ENCODE peak calls at places on chromosomes 7 and 10, in six cellular contexts. J is neuronal stem cell, H is upper lobe of right lung, Z is lower lobe of right lung, S is tibial artery, A is spleen. U is an unnamed sample. For H3K4me1, the result is how much of the 10 kb centered on the place peaks cover.

GRCh38 chr10:80195046-80195574 is 10.2 kb downstream of the ANXA11 start:
- DNase-seq in J (no peak), S (no peak), A (no peak), Z (no peak), H (no peak), U (no peak)

GRCh38 chr10:76070861-76071260 is 639.4 kb downstream of the LRMDA start:
- DNase-seq in S (no peak), J (no peak), A (no peak), Z (no peak), H (no peak), U (no peak)

GRCh38 chr7:15855726-15856125 is 169.2 kb upstream of the MEOX2 start:
- DNase-seq in Z (no peak), H (no peak), A (no peak), J (no peak), S (no peak), U (no peak)

GRCh38 chr10:98269435-98269912 is 1.5 kb upstream of the LOXL4 start:
- DNase-seq in Z (peak), J (no peak), S (peak), A (no peak), H (peak), U (peak)

GRCh38 chr10:124524991-124525653 is 63.5 kb downstream of the LHPP start:
- DNase-seq in A (peak), S (no peak), Z (peak), H (peak), J (no peak), U (peak)

GRCh38 chr7:130157700-130158099 is 47.5 kb downstream of the TMEM209 start:
- DNase-seq in H (no peak), Z (no peak), A (no peak), J (no peak), S (no peak), U (no peak)

GRCh38 chr7:18845700-18846099 is 271.7 kb downstream of the TWIST1 start:
- DNase-seq in Z (no peak), S (no peak), A (no peak), H (no peak), J (no peak), U (no peak)

GRCh38 chr7:2510909-2511768 is 8.4 kb upstream of the LFNG start:
- DNase-seq in Z (peak), S (no peak), A (peak), J (no peak), H (no peak), U (peak)

GRCh38 chr7:47366211-47366610 is 215.7 kb downstream of the TNS3 start:
- DNase-seq in S (no peak), H (no peak), J (no peak), Z (no peak), A (no peak), U (no peak)

GRCh38 chr10:83603708-83604107 is 535.6 kb upstream of the GHITM start:
- DNase-seq in S (no peak), H (no peak), A (no peak), Z (no peak), J (no peak), U (no peak)

GRCh38 chr10:76621886-76622620 is 1015.6 kb downstream of the KCNMA1 start:
- DNase-seq in J (no peak), Z (no peak), A (no peak), H (no peak), S (no peak), U (no peak)

GRCh38 chr10:67140641-67141040 is 214.8 kb downstream of the LRRTM3 start:
- DNase-seq in A (no peak), S (no peak), Z (no peak), J (no peak), H (no peak), U (no peak)

GRCh38 chr10:306007-306406 is 170.8 kb downstream of the ZMYND11 start:
- DNase-seq in Z (no peak), S (no peak), A (no peak), H (no peak), J (no peak), U (no peak)

GRCh38 chr10:119377905-119378736 is 164.4 kb downstream of the RGS10 start:
- DNase-seq in J (no peak), S (no peak), Z (peak), A (peak), H (no peak), U (peak)

GRCh38 chr10:91077549-91078017 is 142.9 kb upstream of the PCGF5 start:
- DNase-seq in A (peak), S (peak), Z (peak), H (peak), J (no peak), U (peak)

GRCh38 chr10:20768849-20769248 is 128.3 kb downstream of the NEBL start:
- DNase-seq in A (no peak), S (no peak), J (peak), Z (no peak), H (no peak), U (no peak)

GRCh38 chr7:110442386-110442837 is 648.5 kb upstream of the LRRN3 start:
- DNase-seq in J (peak), Z (no peak), A (no peak), H (no peak), S (no peak), U (no peak)

GRCh38 chr7:32347244-32347828 is 142.8 kb downstream of the LSM5 start:
- DNase-seq in S (no peak), A (no peak), J (peak), Z (no peak), H (no peak), U (no peak)

GRCh38 chr10:86410542-86411124 is 44.0 kb upstream of the GRID1 start:
- DNase-seq in J (no peak), H (no peak), A (no peak), S (no peak), Z (no peak), U (no peak)

GRCh38 chr10:103816431-103816830 is 38.9 kb downstream of the SH3PXD2A start:
- DNase-seq in A (no peak), S (peak), H (no peak), Z (no peak), J (no peak), U (no peak)

GRCh38 chr10:11104772-11105675 is 87.4 kb downstream of the CELF2 start:
- DNase-seq in A (no peak), J (no peak), H (no peak), Z (no peak), S (no peak), U (no peak)

GRCh38 chr10:113441220-113441619 is 111.6 kb upstream of the HABP2 start:
- DNase-seq in A (no peak), Z (no peak), H (no peak), J (no peak), S (no peak), U (no peak)

GRCh38 chr7:27064169-27064568 is 31.6 kb downstream of the HOXA1 start:
- DNase-seq in A (no peak), S (no peak), H (no peak), J (no peak), Z (no peak), U (no peak)

GRCh38 chr10:35643151-35643975 is 1.3 kb upstream of the FZD8 start:
- DNase-seq in Z (peak), J (peak), S (peak), A (peak), H (peak), U (peak)

GRCh38 chr7:151727579-151728285 is 149.2 kb downstream of the PRKAG2 start:
- DNase-seq in A (no peak), S (peak), Z (peak), J (no peak), H (no peak), U (peak)

GRCh38 chr10:123606955-123607354 is 59.2 kb upstream of the GPR26 start:
- DNase-seq in J (no peak), A (no peak), Z (no peak), H (no peak), S (no peak), U (no peak)

GRCh38 chr7:82549616-82550285 is 106.2 kb upstream of the CACNA2D1 start:
- DNase-seq in Z (no peak), S (no peak), J (no peak), H (no peak), A (no peak), U (no peak)

DNA sequence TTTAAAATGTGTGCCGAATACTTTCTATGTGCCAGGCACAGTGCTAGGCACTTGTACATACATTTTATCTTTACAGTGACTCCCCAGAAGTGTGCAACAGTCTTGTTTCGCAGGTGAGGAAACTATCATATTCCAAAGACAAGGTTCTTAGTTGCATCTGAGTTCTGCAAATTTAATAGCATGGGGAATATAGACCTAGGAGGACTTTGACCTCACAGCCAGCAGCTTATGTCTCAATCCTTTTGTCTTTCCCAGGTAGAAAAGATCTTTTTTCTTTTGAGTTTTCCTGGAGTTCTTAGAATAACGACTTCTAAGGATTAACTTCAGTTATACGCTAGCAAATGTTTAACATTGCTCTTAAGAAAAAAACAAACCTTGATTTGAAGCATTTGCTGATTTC is 482.8 kb upstream of the ZMIZ1 start:
- DNase-seq in A (no peak), H (no peak), Z (no peak), J (no peak), S (no peak), U (no peak)
- H3K4me1 ChIP-seq in A (under half), H (under half), Z (under half), J (under half), S (under half), U (under half)

GRCh38 chr7:102415685-102416225 is 17.6 kb upstream of the ORAI2 start:
- DNase-seq in Z (peak), S (no peak), A (peak), H (no peak), J (no peak), U (no peak)
- H3K27ac ChIP-seq in Z (peak), S (no peak), A (peak), H (peak), J (no peak), U (no peak)

GRCh38 chr10:102230861-102231356 is 4.8 kb downstream of the ELOVL3 start:
- DNase-seq in Z (peak), J (no peak), H (peak), S (no peak), A (peak), U (peak)
- H3K4me1 ChIP-seq in Z (under half), J (under half), H (under half), S (under half), A (under half), U (under half)

GRCh38 chr10:72081210-72081609 is 7.1 kb downstream of the SPOCK2 start:
- DNase-seq in Z (no peak), A (no peak), S (no peak), J (no peak), H (no peak), U (peak)
- H3K27ac ChIP-seq in Z (peak), A (no peak), S (no peak), J (no peak), H (peak), U (no peak)

GRCh38 chr10:71635867-71636266 is 83.7 kb downstream of the C10orf105 start:
- DNase-seq in J (no peak), A (no peak), S (no peak), Z (no peak), H (no peak), U (no peak)
- H3K4me1 ChIP-seq in J (under half), A (under half), S (under half), Z (under half), H (under half), U (under half)

DNA sequence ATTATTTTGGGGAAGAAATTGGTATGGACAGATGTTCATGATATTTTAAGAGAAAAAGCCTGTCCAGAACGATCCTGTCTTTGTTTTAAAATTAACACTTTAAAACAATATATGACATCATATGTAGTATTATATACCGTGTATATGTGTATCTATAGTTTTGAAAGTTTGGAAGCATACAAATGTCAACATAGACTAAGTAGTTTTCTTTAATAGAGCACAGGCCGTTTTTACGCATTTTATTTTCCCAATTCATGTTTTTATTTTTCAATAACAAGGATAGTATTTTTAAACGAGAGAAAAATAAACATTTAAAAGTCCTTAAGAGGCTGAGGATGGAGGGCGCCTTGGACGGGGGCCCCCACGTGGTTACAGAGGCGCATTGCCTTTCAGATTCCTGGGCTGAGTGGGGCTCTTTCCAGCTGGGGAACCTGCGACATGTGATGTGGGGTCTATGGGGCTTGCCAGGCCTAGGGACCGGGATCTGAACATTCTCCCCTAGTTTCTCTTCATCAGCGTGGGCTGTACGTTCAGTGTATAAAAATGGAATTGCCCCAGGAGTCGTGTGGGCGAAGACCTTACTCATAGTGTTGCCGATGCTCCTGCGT is 127.8 kb upstream of the ZNF746 start:
- DNase-seq in Z (peak), J (peak), H (peak), A (peak), S (no peak), U (peak)
- H3K27ac ChIP-seq in Z (peak), J (no peak), H (peak), A (peak), S (peak), U (no peak)

DNA sequence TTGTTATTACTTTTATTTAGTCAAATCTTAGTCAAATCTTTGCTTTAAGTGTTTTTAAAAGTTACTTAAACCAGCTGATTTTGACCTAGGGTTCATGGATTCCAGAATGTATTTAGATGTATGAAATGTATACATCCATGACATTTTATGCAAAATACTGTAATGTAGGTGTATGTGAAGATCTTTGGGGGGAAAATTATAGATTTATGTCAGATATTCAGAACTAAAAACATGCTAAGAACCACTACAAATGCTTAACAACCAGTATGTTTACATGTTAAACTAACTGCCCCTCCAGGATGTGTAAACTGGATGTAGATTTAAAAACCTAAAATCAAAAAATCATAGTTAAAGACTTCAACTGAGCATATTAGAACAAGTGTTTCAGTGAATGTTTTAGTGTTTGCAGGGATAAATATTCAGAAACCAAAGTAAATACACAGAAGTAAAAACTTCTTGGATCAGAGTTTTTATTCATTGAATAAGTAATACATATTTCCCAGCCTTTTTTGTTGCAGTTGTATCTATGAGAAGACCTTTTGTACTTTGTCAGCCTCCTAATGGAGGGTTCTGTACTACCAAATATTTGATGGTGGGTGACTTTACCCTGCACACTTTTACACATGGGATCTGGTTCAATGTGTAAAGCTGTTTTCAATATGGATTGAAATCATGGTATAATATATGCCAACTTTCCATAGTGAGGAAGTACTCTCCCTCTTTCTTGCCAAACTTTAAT is 3.9 kb downstream of the CPED1 start:
- DNase-seq in Z (no peak), J (no peak), H (no peak), A (no peak), S (no peak), U (no peak)
- H3K4me1 ChIP-seq in Z (half or more), J (under half), H (under half), A (under half), S (half or more), U (under half)

GRCh38 chr7:77245015-77245755 is 45.6 kb upstream of the FGL2 start:
- DNase-seq in A (no peak), S (no peak), Z (peak), H (no peak), J (no peak), U (no peak)

GRCh38 chr7:77248154-77248553 is 48.5 kb upstream of the FGL2 start:
- DNase-seq in Z (no peak), A (no peak), H (no peak), S (no peak), J (no peak), U (no peak)

GRCh38 chr7:77244222-77244934 is 44.8 kb upstream of the FGL2 start:
- DNase-seq in J (no peak), Z (no peak), S (no peak), A (no peak), H (no peak), U (no peak)

GRCh38 chr7:77247206-77247850 is 47.7 kb upstream of the FGL2 start:
- DNase-seq in J (peak), H (peak), S (no peak), A (peak), Z (peak), U (peak)

GRCh38 chr7:77246031-77246430 is 46.4 kb upstream of the FGL2 start:
- DNase-seq in Z (no peak), A (no peak), S (no peak), J (no peak), H (no peak), U (no peak)
- H3K27ac ChIP-seq in Z (no peak), A (no peak), S (peak), J (no peak), H (no peak), U (no peak)

DNA sequence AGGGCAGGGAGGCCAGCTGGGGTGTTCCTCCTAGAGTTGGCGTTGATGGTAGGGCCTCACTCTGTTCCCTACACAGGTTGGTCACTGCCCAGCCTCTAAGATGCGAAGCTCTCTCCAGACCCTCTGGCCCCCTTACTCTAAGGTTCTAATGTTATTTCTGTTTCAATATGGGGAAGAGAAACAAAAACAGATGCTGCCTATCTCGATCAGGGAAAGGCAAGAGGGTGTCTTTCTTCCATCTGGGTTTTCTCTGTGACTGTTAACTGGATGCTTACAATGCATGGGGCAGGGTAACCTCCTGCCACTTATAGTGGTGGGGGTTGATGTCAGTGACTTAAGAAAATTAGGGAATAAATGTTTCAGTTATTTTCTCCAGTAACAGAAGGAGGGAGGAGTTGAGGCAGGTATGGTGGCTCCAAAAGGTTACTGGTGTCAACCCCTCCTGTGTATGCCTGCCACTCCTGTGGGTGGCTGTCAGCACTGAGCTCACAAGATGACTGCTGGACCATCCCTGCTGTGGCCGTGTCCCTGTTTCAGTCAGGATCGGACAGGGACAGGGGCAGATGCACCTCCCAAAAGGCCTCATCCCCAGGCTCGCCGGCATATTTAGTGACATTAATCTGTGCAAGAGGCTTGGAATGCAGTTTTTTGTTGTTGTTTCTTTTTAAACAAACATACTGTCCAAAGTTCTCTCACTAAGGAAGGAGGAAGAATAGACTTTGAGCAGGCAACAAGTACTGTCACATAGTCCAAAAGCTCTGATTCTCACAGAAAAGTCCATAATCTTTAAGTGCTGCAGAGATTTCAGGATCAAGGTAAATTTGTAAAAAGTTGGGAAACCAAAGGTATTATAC is 39.6 kb upstream of the SYPL1 start:
- DNase-seq in A (no peak), J (no peak), H (no peak), S (no peak), Z (no peak), U (no peak)
- H3K4me1 ChIP-seq in A (under half), J (under half), H (under half), S (under half), Z (under half), U (under half)

GRCh38 chr7:103983201-103983977 is 6.1 kb downstream of the RELN start:
- DNase-seq in J (no peak), A (no peak), H (no peak), Z (no peak), S (no peak), U (no peak)
- H3K27ac ChIP-seq in J (no peak), A (no peak), H (no peak), Z (no peak), S (no peak), U (no peak)